ENCODE peak calls at places on chromosomes 6 and 20, in nine cellular contexts. N is CD8-positive, alpha-beta T cell; J is uterus; D is heart left ventricle; Y is keratinocyte; P is left lung; M is transverse colon; X is stomach; V is prostate gland. Q is an unnamed sample.

GRCh38 chr6:36204068-36204753 is 7.7 kb downstream of the BRPF3 start:
- DNase-seq in D (no peak), N (peak; percentile 39), X (no peak), M (no peak), P (no peak), Y (no peak), J (no peak), V (no peak), Q (no peak)

GRCh38 chr6:81831274-81831673 is 78.8 kb upstream of the TENT5A start:
- DNase-seq in N (no peak), X (peak; percentile 44), Y (no peak), J (no peak), V (no peak), M (no peak), D (no peak), P (no peak), Q (no peak)

GRCh38 chr6:30570760-30571084 is 520 bp upstream of the ABCF1 start:
- DNase-seq in N (no peak), J (no peak), V (no peak), P (no peak), M (no peak), X (no peak), D (no peak), Y (no peak), Q (peak; percentile 44)

GRCh38 chr6:125046107-125046925 is 84.1 kb downstream of the RNF217 start:
- DNase-seq in Y (peak; percentile 98), J (no peak), V (peak; percentile 63), M (no peak), X (no peak), D (no peak), P (no peak), N (no peak), Q (no peak)

GRCh38 chr20:58213112-58213511 is 15.3 kb downstream of the ANKRD60 start:
- DNase-seq in M (no peak), V (no peak), N (no peak), J (no peak), X (no peak), Y (no peak), P (no peak), D (no peak), Q (no peak)

GRCh38 chr20:2458919-2459499 is 11.6 kb downstream of the SNRPB start:
- DNase-seq in J (no peak), X (no peak), V (no peak), Y (no peak), M (no peak), D (no peak), P (no peak), N (no peak), Q (no peak)

GRCh38 chr20:52242237-52243230 is 51.0 kb upstream of the ZFP64 start:
- DNase-seq in P (no peak), N (no peak), V (no peak), J (no peak), M (no peak), Y (no peak), D (no peak), X (no peak), Q (no peak)

GRCh38 chr6:130760006-130760405 is 67.2 kb upstream of the SMLR1 start:
- DNase-seq in M (no peak), P (no peak), Y (peak; percentile 7), V (no peak), D (no peak), J (no peak), N (no peak), X (no peak), Q (no peak)

GRCh38 chr6:90121982-90122381 is 174.7 kb downstream of the BACH2 start:
- DNase-seq in X (no peak), V (no peak), P (no peak), J (no peak), N (no peak), D (no peak), M (no peak), Y (peak; percentile 25), Q (peak; percentile 80)

GRCh38 chr6:126040826-126041225 is 54.5 kb downstream of the TRMT11 start:
- DNase-seq in D (no peak), N (no peak), P (peak; percentile 43), Y (no peak), V (no peak), J (no peak), X (peak; percentile 53), M (peak; percentile 58), Q (no peak)

GRCh38 chr20:43831496-43832065 is 83.1 kb upstream of the TOX2 start:
- DNase-seq in P (no peak), X (no peak), Y (no peak), J (no peak), M (no peak), N (no peak), D (no peak), V (no peak), Q (no peak)

GRCh38 chr6:137095651-137096238 is 51.0 kb upstream of the IL20RA start:
- DNase-seq in Y (no peak), P (no peak), M (no peak), J (no peak), X (no peak), N (no peak), D (no peak), V (no peak), Q (no peak)

GRCh38 chr6:157627195-157627966 is 195.7 kb upstream of the SNX9 start:
- DNase-seq in D (no peak), J (no peak), N (no peak), X (no peak), M (no peak), Y (no peak), V (no peak), P (no peak), Q (no peak)
- H3K4me1 ChIP-seq in D (peaks cover 5% of the 10 kb centered on the region), J (peaks cover 3% of the 10 kb centered on the region), N (peaks cover 7% of the 10 kb centered on the region), X (no peaks in the 10 kb centered on the region), M (no peaks in the 10 kb centered on the region), Y (no peaks in the 10 kb centered on the region), V (no peaks in the 10 kb centered on the region), P (no peaks in the 10 kb centered on the region), Q (peaks cover 15% of the 10 kb centered on the region)

DNA sequence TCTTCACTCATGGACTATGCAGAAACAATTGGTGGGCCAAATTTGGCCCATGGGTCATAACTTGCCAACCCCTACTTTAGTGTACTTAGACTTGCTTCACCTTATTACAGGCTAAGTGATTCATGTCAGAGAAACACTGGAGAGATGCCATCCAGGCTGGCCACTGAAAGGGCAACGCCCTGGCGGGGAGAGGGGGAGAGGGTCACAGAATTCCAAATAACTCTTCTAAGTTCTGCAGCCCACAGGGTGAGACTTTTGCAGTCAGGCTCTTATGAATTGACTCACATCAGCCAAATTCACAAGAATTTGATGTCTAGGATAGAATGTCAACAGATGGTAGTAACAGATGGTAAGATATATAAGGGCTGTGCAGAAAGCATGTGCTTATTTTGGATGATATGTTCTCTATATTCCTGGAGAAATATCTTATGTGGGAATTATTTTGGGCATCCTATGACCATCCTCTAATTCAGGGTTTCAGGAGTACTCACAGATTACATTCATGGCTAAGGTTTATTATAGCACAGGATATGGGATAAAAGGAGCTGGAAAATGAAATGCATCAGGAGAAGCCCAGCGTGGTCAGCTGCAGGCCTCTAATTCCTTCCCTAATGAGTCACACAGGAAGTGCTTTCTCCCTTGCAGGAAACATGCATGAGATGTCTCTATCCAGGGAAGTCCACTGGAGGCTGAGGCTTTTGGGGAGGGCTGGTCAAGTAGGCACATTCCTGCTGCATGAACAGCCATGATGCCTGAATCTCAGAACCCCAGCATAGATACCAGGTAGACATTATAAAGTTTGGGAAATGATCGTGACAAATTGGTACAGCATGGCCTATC is 58.7 kb upstream of the RIN2 start:
- DNase-seq in P (no peak), J (no peak), X (no peak), M (no peak), D (no peak), N (no peak), Y (peak; percentile 23), V (no peak), Q (no peak)
- H3K27ac ChIP-seq in P (no peak overlapping the region), J (no peak overlapping the region), X (no peak overlapping the region), M (no peak overlapping the region), D (no peak overlapping the region), N (no peak overlapping the region), Y (no peak overlapping the region), V (no peak overlapping the region), Q (no peak overlapping the region)

GRCh38 chr20:63819224-63819917 is 11.7 kb downstream of the ZBTB46 start:
- DNase-seq in Y (no peak), J (peak; percentile 49), P (no peak), N (no peak), D (no peak), X (no peak), M (peak; percentile 48), V (no peak), Q (no peak)
- TF ChIP-seq CTCF in Y (peak; percentile 52), J (peak; percentile 41), P (no peak), N (no peak), D (peak; percentile 39), X (no peak), M (peak; percentile 44), V (no peak), Q (peak; percentile 16)

DNA sequence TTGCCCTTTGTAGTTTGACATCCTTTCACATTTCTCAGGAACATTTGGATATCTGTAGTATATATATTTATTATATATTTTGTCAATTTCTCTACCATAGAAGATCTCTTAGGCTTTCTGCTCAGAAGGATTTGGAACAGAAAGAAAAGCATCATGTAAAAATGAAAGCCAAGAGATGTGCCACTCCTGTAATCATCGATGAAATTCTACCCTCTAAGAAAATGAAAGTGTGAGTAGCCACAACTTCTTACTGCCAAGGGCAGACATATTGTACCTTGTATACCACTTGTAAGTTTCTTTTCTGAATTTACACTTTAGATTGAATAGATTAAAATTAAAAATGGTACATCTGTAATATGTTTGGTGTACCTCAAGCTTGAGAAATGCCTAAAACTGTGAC is 31.2 kb downstream of the TPX2 start:
- DNase-seq in X (no peak), V (no peak), M (no peak), Y (no peak), J (no peak), P (no peak), N (no peak), D (no peak), Q (no peak)
- H3K4me1 ChIP-seq in X (no peaks in the 10 kb centered on the region), V (no peaks in the 10 kb centered on the region), M (no peaks in the 10 kb centered on the region), Y (no peaks in the 10 kb centered on the region), J (no peaks in the 10 kb centered on the region), P (no peaks in the 10 kb centered on the region), N (no peaks in the 10 kb centered on the region), D (no peaks in the 10 kb centered on the region), Q (no peaks in the 10 kb centered on the region)

DNA sequence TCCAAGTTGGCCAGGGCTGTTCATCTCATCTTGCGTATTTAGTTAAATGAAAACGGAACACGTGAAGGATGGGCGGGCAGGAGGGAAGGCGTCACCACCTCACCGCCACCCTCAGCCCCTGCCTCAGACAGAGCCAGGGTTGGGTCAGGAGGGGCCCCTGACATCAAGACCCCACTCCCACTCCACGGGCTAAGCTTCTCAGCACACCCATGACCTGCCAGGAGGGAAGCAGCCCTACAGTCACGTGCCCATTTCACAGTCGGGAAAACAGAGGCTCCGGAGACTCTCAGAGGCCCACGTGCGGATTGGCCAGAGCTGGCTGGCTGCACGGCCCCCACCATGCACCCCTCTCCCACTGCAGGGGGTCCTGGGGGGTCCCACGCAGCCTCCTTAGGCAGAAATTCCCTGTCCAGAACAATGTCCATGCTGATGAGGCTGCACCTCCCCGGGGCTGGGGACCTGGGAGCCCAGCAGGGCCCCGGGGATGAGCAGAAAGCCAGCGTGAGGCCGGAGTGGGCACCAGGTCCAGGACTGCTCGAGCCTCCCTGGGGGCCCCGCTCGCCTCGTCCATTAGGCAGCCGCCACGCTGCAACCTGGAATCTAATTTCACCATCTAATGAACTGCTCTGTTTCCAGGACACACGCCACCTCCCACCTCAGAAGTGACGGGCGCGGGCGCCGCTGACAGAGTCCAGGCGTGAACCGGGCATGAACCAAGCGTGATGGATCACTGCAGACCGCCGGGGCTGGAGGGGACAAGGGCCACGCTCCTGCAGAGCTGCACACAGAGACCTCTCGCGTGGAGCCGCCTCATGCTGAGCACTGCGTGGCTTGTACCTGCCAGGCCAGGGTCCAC is 15.8 kb downstream of the KCNQ2 start:
- DNase-seq in X (no peak), N (no peak), J (no peak), D (peak; percentile 67), P (no peak), V (no peak), Y (no peak), M (no peak), Q (no peak)
- H3K27ac ChIP-seq in X (no peak overlapping the region), N (no peak overlapping the region), J (no peak overlapping the region), D (no peak overlapping the region), P (no peak overlapping the region), V (no peak overlapping the region), Y (no peak overlapping the region), M (no peak overlapping the region), Q (no peak overlapping the region)